ENCODE peak calls at places on chromosomes 11 and 22, in ten cellular contexts. Z is pancreas; G is esophagus squamous epithelium; L is neural progenitor cell; X is HepG2; I is upper lobe of right lung; F is CD8-positive, alpha-beta T cell; K is PC-9; Y is colonic mucosa; V is fibroblast of lung. Q is an unnamed sample.

GRCh38 chr11:117815262-117815803 is 9.2 kb downstream of the FXYD2 start:
- DNase-seq in Z (no peak), G (peak; percentile 37), L (no peak), X (no peak), I (no peak), F (peak; percentile 67), K (no peak), Y (no peak), V (no peak), Q (peak; percentile 27)

GRCh38 chr22:45366713-45367112 is 46.7 kb downstream of the SMC1B start:
- DNase-seq in Z (no peak), G (no peak), L (no peak), X (no peak), I (no peak), F (no peak), K (no peak), Y (no peak), V (no peak), Q (no peak)

GRCh38 chr11:57277845-57278720 is 41.0 kb upstream of the APLNR start:
- DNase-seq in Z (peak; percentile 33), G (no peak), L (peak; percentile 85), X (peak; percentile 24), I (peak; percentile 75), F (peak; percentile 28), K (peak; percentile 94), Y (peak; percentile 84), V (peak; percentile 86), Q (peak; percentile 51)

GRCh38 chr11:126718319-126718718 is 282.3 kb downstream of the KIRREL3 start:
- DNase-seq in Z (no peak), G (no peak), L (no peak), X (no peak), I (no peak), F (no peak), K (no peak), Y (no peak), V (no peak), Q (peak; percentile 80)

GRCh38 chr11:1863352-1864215 is 10.7 kb downstream of the LSP1 start:
- DNase-seq in Z (peak; percentile 87), G (no peak), L (peak; percentile 84), X (peak; percentile 29), I (peak; percentile 82), F (no peak), K (peak; percentile 68), Y (peak; percentile 58), V (peak; percentile 92), Q (peak; percentile 100)

GRCh38 chr22:43090130-43090789 is 1.1 kb upstream of the TTLL1 start:
- DNase-seq in Z (peak; percentile 45), G (no peak), L (peak; percentile 28), X (peak; percentile 88), I (no peak), F (peak; percentile 30), K (peak; percentile 80), Y (peak; percentile 60), V (peak; percentile 86), Q (peak; percentile 97)

GRCh38 chr22:29767289-29768051 is at the start of gene UQCR10:
- DNase-seq in Z (peak; percentile 90), G (peak; percentile 62), L (peak; percentile 96), X (peak; percentile 85), I (peak; percentile 97), F (peak; percentile 93), K (peak; percentile 78), Y (peak; percentile 93), V (peak; percentile 94), Q (peak; percentile 97)

GRCh38 chr22:45911601-45912271 is 65.2 kb downstream of the WNT7B start:
- DNase-seq in Z (peak; percentile 47), G (no peak), L (no peak), X (peak; percentile 6), I (peak; percentile 90), F (no peak), K (peak; percentile 92), Y (no peak), V (peak; percentile 52), Q (no peak)

GRCh38 chr22:50293441-50294318 is 13.8 kb downstream of the PLXNB2 start:
- DNase-seq in Z (peak; percentile 69), G (no peak), L (peak; percentile 94), X (peak; percentile 87), I (peak; percentile 92), F (peak; percentile 19), K (peak; percentile 98), Y (peak; percentile 90), V (peak; percentile 52), Q (peak; percentile 99)

GRCh38 chr22:19875061-19875530 is 20.4 kb upstream of the GNB1L start:
- DNase-seq in Z (no peak), G (no peak), L (no peak), X (no peak), I (peak; percentile 70), F (no peak), K (no peak), Y (peak; percentile 19), V (no peak), Q (peak; percentile 65)

GRCh38 chr11:117143390-117143789 is 697 bp upstream of the PAFAH1B2 start:
- DNase-seq in Z (peak; percentile 52), G (no peak), L (peak; percentile 57), X (no peak), I (no peak), F (peak; percentile 12), K (no peak), Y (peak; percentile 73), V (peak; percentile 59), Q (no peak)

GRCh38 chr22:17266261-17266971 is 47.2 kb upstream of the ADA2 start:
- DNase-seq in Z (no peak), G (no peak), L (peak; percentile 92), X (no peak), I (no peak), F (peak; percentile 20), K (no peak), Y (peak; percentile 79), V (no peak), Q (peak; percentile 58)

DNA sequence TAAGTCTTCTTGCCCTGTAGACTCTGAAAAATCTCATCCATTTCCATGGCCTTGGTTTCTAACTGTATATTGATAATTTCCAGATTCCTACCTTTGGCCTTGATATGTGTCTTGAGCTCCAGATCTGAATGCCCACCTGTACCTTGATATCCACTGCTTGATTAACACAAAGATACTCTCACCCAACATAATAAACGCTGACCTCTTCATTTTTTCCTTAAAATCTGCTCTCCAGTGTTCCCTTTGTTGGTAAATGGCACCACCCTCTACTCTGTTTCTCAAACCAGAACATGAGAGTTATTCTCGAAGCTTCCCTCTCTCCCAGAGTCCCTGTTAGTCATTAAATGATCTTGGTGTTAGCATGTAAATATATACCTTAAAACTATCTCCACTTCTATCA is 13.4 kb downstream of the TUG1 start:
- DNase-seq in Z (no peak), G (no peak), L (no peak), X (no peak), I (no peak), F (no peak), K (no peak), Y (no peak), V (no peak), Q (no peak)
- H3K9me3 ChIP-seq in Z (no peaks in the 10 kb centered on the region), G (peaks cover 40% of the 10 kb centered on the region), L (peaks cover 7% of the 10 kb centered on the region), X (no peaks in the 10 kb centered on the region), I (peaks cover 11% of the 10 kb centered on the region), F (peaks cover 26% of the 10 kb centered on the region), K (peaks cover 22% of the 10 kb centered on the region), Y (no peaks in the 10 kb centered on the region), V (no peaks in the 10 kb centered on the region), Q (no peaks in the 10 kb centered on the region)

GRCh38 chr11:62610814-62611704 is 1.5 kb downstream of the EML3 start:
- DNase-seq in Z (no peak), G (no peak), L (no peak), X (no peak), I (no peak), F (no peak), K (no peak), Y (no peak), V (no peak), Q (no peak)
- H3K27ac ChIP-seq in Z (no peak overlapping the region), G (peak overlapping the region; percentile 94), L (no peak overlapping the region), X (peak overlapping the region; percentile 64), I (peak overlapping the region; percentile 93), F (peak overlapping the region; percentile 91), K (no peak overlapping the region), Y (peak overlapping the region; percentile 97), V (peak overlapping the region; percentile 83), Q (peak overlapping the region; percentile 83)

GRCh38 chr11:3807856-3808845 is at the start of gene PGAP2:
- DNase-seq in Z (peak; percentile 41), G (no peak), L (peak; percentile 91), X (peak; percentile 61), I (peak; percentile 87), F (peak; percentile 59), K (peak; percentile 62), Y (peak; percentile 81), V (peak; percentile 43), Q (peak; percentile 95)

GRCh38 chr11:3810446-3810845 is 2.1 kb downstream of the PGAP2 start:
- DNase-seq in Z (no peak), G (no peak), L (no peak), X (no peak), I (no peak), F (no peak), K (no peak), Y (no peak), V (no peak), Q (peak; percentile 68)

GRCh38 chr11:3810951-3811350 is 2.6 kb downstream of the PGAP2 start:
- DNase-seq in Z (no peak), G (no peak), L (no peak), X (no peak), I (no peak), F (no peak), K (no peak), Y (no peak), V (no peak), Q (peak; percentile 81)

GRCh38 chr11:3809624-3809928 is 1.2 kb downstream of the PGAP2 start:
- DNase-seq in Z (no peak), G (no peak), L (no peak), X (no peak), I (no peak), F (no peak), K (no peak), Y (no peak), V (no peak), Q (no peak)

GRCh38 chr11:3808846-3809623 is 675 bp downstream of the PGAP2 start:
- DNase-seq in Z (peak; percentile 60), G (no peak), L (peak; percentile 27), X (peak; percentile 74), I (no peak), F (peak; percentile 49), K (peak; percentile 70), Y (peak; percentile 68), V (peak; percentile 33), Q (peak; percentile 73)
- TF ChIP-seq CTCF in Z (peak; percentile 6), G (peak; percentile 18), L (peak; percentile 35), X (peak; percentile 72), I (peak; percentile 46), F (peak; percentile 67), K (peak; percentile 60), Y (peak; percentile 36), V (peak; percentile 14), Q (peak; percentile 45)

DNA sequence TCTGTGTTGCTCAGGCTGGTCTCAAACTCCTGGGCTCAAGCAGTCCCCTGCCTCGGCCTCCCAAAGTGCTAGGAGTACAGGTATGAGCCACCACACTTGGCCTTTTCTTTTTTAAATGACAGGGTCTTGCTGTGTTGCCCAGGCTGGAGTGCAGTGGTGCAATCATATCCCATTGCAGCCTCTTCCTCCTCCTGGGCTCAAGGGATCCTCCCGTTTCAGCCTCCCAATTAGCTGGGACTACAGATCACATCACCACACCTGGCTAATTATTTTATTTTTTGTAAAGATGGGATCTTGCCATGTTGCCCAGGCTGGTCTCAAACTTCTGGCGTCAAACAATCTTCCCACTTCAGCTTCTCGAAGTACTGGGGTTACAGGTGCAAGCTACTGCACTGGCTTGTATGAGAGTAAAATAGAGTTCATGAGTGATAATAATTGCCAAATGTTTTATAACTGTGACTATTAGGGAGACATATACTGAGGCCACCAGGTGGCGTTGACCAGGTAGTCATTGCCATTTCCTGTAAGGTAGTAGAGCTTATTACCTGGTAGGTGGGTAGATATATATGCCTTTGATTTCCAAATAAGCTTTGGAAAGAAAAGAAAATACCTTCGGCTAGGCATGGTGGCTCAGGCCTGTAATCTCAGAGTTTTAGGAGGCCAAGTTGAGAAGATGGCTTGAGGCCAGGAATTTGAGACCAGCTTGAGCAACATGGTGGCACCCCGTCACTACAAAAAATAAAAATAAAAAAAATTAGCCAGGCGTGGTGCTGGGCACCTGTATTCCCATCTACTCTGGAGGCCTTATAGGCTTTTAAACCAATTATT is 5.4 kb downstream of the FDX1 start:
- DNase-seq in Z (peak; percentile 18), G (no peak), L (no peak), X (peak; percentile 15), I (no peak), F (peak; percentile 23), K (no peak), Y (peak; percentile 23), V (peak; percentile 8), Q (no peak)
- H3K9me3 ChIP-seq in Z (no peaks in the 10 kb centered on the region), G (no peaks in the 10 kb centered on the region), L (no peaks in the 10 kb centered on the region), X (no peaks in the 10 kb centered on the region), I (no peaks in the 10 kb centered on the region), F (no peaks in the 10 kb centered on the region), K (no peaks in the 10 kb centered on the region), Y (no peaks in the 10 kb centered on the region), V (no peaks in the 10 kb centered on the region), Q (no peaks in the 10 kb centered on the region)

Q was measured in osteoblast.